ENCODE peak calls at places on chromosomes 4 and X, in four cellular contexts. T, Y, K and D are unnamed samples.

GRCh38 chr4:127580300-127580699 is 52.5 kb upstream of the INTU start:
- DNase-seq in T (no peak), Y (no peak), K (no peak), D (no peak)

GRCh38 chr4:3302786-3303444 is 10.1 kb downstream of the RGS12 start:
- DNase-seq in T (no peak), Y (no peak), K (no peak), D (no peak)

GRCh38 chr4:139144911-139145551 is 32.0 kb downstream of the ELF2 start:
- DNase-seq in T (no peak), Y (no peak), K (no peak), D (no peak)

GRCh38 chr4:8435656-8436121 is 4.8 kb downstream of the ACOX3 start:
- DNase-seq in T (no peak), Y (no peak), K (no peak), D (no peak)

GRCh38 chr4:139229534-139230039 is 50.4 kb downstream of the MGARP start:
- DNase-seq in T (peak), Y (no peak), K (no peak), D (peak)

GRCh38 chr4:158873795-158874359 is 105.1 kb downstream of the FNIP2 start:
- DNase-seq in T (peak), Y (no peak), K (no peak), D (no peak)

GRCh38 chrX:110442631-110443030 is 84.0 kb downstream of the RTL9 start:
- DNase-seq in T (peak), Y (no peak), K (no peak), D (no peak)

GRCh38 chrX:65926095-65927019 is 113.5 kb downstream of the VSIG4 start:
- DNase-seq in T (no peak), Y (no peak), K (no peak), D (no peak)

GRCh38 chr4:108080752-108081151 is 88.0 kb downstream of the LEF1 start:
- DNase-seq in T (no peak), Y (no peak), K (no peak), D (no peak)

GRCh38 chr4:113901994-113902787 is 77.3 kb downstream of the ARSJ start:
- DNase-seq in T (no peak), Y (no peak), K (no peak), D (no peak)

GRCh38 chrX:69101655-69102251 is 63.5 kb downstream of the PJA1 start:
- DNase-seq in T (no peak), Y (no peak), K (no peak), D (no peak)

GRCh38 chr4:161762796-161763195 is 401.0 kb downstream of the FSTL5 start:
- DNase-seq in T (peak), Y (no peak), K (no peak), D (no peak)

GRCh38 chr4:136369073-136369472 is 1163.2 kb downstream of the PCDH18 start:
- DNase-seq in T (no peak), Y (no peak), K (no peak), D (no peak)

GRCh38 chr4:98626350-98626749 is 32.1 kb downstream of the TSPAN5 start:
- DNase-seq in T (peak), Y (peak), K (peak), D (peak)

GRCh38 chr4:3302164-3302785 is 9.5 kb downstream of the RGS12 start:
- DNase-seq in T (no peak), Y (no peak), K (no peak), D (no peak)

GRCh38 chr4:82645868-82646267 is 84.1 kb upstream of the TMEM150C start:
- DNase-seq in T (no peak), Y (no peak), K (no peak), D (no peak)

GRCh38 chr4:56655627-56656345 is 25.3 kb downstream of the HOPX start:
- DNase-seq in T (no peak), Y (peak), K (no peak), D (no peak)

GRCh38 chr4:26525136-26525535 is 34.9 kb upstream of the CCKAR start:
- DNase-seq in T (peak), Y (no peak), K (no peak), D (peak)

GRCh38 chr4:1238676-1239000 is 10.3 kb downstream of the CTBP1 start:
- DNase-seq in T (no peak), Y (no peak), K (peak), D (no peak)

GRCh38 chr4:180449395-180449956 is 1793.7 kb upstream of the TENM3 start:
- DNase-seq in T (no peak), Y (no peak), K (no peak), D (no peak)

GRCh38 chr4:68176500-68176899 is 46.8 kb upstream of the TMPRSS11F start:
- DNase-seq in T (no peak), Y (no peak), K (no peak), D (no peak)

GRCh38 chr4:2950221-2950989 is 12.8 kb downstream of the NOP14 start:
- DNase-seq in T (peak), Y (no peak), K (no peak), D (no peak)

DNA sequence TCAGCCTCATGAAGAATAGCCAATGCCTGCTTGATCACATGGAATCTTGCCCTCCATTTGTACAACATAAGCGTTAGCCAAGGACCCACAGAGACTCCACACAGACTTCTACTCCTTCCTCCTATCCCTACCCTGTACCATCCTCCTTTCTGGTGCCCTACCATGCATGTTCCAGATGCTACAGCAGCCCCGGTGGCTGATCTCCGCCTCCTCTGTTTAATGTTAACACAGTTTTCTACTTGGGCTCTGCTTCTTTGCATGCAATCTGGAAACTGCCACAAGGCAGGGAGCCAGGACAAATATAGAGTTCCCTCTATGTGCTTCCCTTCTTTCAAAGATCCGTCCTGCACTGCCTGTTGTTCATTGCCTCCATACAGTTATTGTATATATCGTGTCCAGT is 368.6 kb upstream of the TENM3 start:
- DNase-seq in T (no peak), Y (no peak), K (no peak), D (no peak)
- TF ChIP-seq CTCF in T (no peak), Y (no peak), K (no peak), D (no peak)

GRCh38 chrX:153944800-153945150 is 332 bp upstream of the RENBP start:
- DNase-seq in T (no peak), Y (no peak), K (no peak), D (no peak)
- H3K4me3 ChIP-seq in T (no peak), Y (no peak), K (no peak), D (peak)

GRCh38 chrX:130805906-130806305 is 97.1 kb downstream of the ENOX2 start:
- DNase-seq in T (no peak), Y (no peak), K (no peak), D (no peak)

GRCh38 chrX:130799393-130799792 is 103.6 kb downstream of the ENOX2 start:
- DNase-seq in T (peak), Y (no peak), K (no peak), D (no peak)

GRCh38 chrX:130803537-130803936 is 99.5 kb downstream of the ENOX2 start:
- DNase-seq in T (no peak), Y (no peak), K (no peak), D (no peak)

GRCh38 chrX:130801901-130802300 is 101.1 kb downstream of the ENOX2 start:
- DNase-seq in T (peak), Y (no peak), K (no peak), D (no peak)
- TF ChIP-seq CTCF in T (no peak), Y (no peak), K (no peak), D (peak)

DNA sequence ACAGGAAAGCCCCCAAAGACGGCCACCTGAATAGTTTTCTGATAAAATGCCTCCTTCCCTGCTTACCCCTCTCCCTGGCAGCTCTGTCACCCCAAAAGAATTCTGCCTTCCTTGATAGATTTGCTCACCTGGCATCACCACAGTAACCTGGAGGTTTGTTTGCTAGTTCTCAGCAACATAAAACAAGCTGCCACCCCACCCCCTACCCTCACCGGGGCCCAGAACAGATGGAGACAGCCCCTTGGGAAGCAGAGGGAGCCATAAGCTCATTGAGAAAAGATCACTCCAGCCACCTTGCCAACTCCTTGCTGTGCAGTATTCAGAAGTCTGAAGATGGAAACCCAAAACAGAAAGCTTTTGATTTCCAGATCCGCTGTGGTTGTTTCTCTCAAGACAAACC is 108.6 kb downstream of the DHX15 start:
- DNase-seq in T (no peak), Y (no peak), K (no peak), D (no peak)
- H3K4me3 ChIP-seq in T (no peak), Y (no peak), K (no peak), D (no peak)

GRCh38 chr4:41660350-41660749 is 88.2 kb downstream of the PHOX2B start:
- DNase-seq in T (no peak), Y (no peak), K (no peak), D (no peak)

GRCh38 chr4:41658106-41658505 is 90.4 kb downstream of the PHOX2B start:
- DNase-seq in T (no peak), Y (no peak), K (no peak), D (no peak)

GRCh38 chr4:41657561-41657960 is 91.0 kb downstream of the PHOX2B start:
- DNase-seq in T (no peak), Y (no peak), K (no peak), D (no peak)

GRCh38 chr4:41665808-41666207 is 82.7 kb downstream of the PHOX2B start:
- DNase-seq in T (no peak), Y (no peak), K (no peak), D (no peak)

GRCh38 chr4:41661447-41662076 is 87.0 kb downstream of the PHOX2B start:
- DNase-seq in T (peak), Y (peak), K (peak), D (no peak)
- TF ChIP-seq CTCF in T (peak), Y (peak), K (peak), D (peak)

DNA sequence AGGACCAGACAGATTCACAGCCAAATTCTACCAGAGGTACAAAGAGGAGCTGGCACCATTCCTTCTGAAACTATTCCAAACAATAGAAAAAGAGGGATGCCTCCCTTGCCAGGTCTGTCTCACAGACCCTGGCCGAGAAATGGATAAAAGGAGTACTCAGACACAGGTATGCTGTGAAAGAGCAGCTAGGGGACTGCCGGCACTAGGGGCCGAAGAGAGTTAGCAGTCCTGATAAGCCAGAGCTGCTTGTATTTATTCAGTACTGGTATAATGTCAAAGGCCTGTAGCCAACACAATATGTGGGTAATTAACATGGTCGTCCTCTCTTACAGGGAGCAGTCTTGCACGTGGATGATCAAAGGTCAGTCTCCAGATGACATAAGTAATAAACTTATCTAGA is 1042.1 kb upstream of the LCORL start:
- DNase-seq in T (no peak), Y (no peak), K (no peak), D (no peak)
- H3K4me3 ChIP-seq in T (no peak), Y (no peak), K (no peak), D (no peak)